ENCODE peak calls at places on chromosomes 6 and 20, in five cellular contexts. W, E, P, J and K are unnamed samples.
A peak's percentile ranks its signal among the peaks of the same experiment; 100 is the strongest.

GRCh38 chr6:2768696-2769095 is 3.5 kb downstream of the WRNIP1 start:
- DNase-seq in J (no peak), P (no peak), E (no peak), W (no peak), K (no peak)

GRCh38 chr20:59807909-59808728 is 125.3 kb downstream of the SYCP2 start:
- DNase-seq in E (no peak), P (no peak), J (peak; percentile 7), W (no peak), K (no peak)

GRCh38 chr6:141403827-141404226 is 728.9 kb upstream of the GJE1 start:
- DNase-seq in J (no peak), E (no peak), W (no peak), P (no peak), K (no peak)

GRCh38 chr6:131061771-131062160 is 1.3 kb downstream of the EPB41L2 start:
- DNase-seq in E (no peak), P (no peak), W (no peak), J (no peak), K (no peak)

GRCh38 chr20:36925234-36925633 is 26.3 kb downstream of the SAMHD1 start:
- DNase-seq in J (no peak), P (no peak), E (no peak), W (no peak), K (no peak)

GRCh38 chr6:2959909-2960719 is 11.3 kb downstream of the SERPINB6 start:
- DNase-seq in P (no peak), W (no peak), E (peak; percentile 87), J (no peak), K (no peak)

GRCh38 chr6:9405369-9405768 is 970.0 kb upstream of the SLC35B3 start:
- DNase-seq in E (peak; percentile 93), P (no peak), J (no peak), W (peak; percentile 7), K (no peak)

GRCh38 chr6:166612471-166612881 is 14.6 kb downstream of the RPS6KA2 start:
- DNase-seq in W (no peak), E (no peak), J (peak; percentile 32), P (peak; percentile 34), K (no peak)

GRCh38 chr20:63567382-63568169 is 6.5 kb downstream of the HELZ2 start:
- DNase-seq in J (no peak), E (no peak), P (no peak), W (no peak), K (peak; percentile 88)

GRCh38 chr6:46781478-46782378 is 11.5 kb upstream of the MEP1A start:
- DNase-seq in W (peak; percentile 6), P (peak; percentile 63), E (peak; percentile 49), J (peak; percentile 24), K (no peak)

GRCh38 chr6:79731471-79731870 is 100.3 kb downstream of the SH3BGRL2 start:
- DNase-seq in W (no peak), E (no peak), J (no peak), P (no peak), K (no peak)

GRCh38 chr6:142845624-142846458 is 99.1 kb downstream of the HIVEP2 start:
- DNase-seq in P (peak; percentile 92), E (peak; percentile 86), J (peak; percentile 79), W (no peak), K (peak; percentile 83)

GRCh38 chr20:38985603-38986170 is 23.5 kb downstream of the DHX35 start:
- DNase-seq in W (no peak), E (peak; percentile 92), P (no peak), J (no peak), K (no peak)

GRCh38 chr20:64188682-64189529 is 24.7 kb downstream of the MYT1 start:
- DNase-seq in W (peak; percentile 65), E (peak; percentile 43), J (no peak), P (no peak), K (no peak)

GRCh38 chr6:82396964-82397761 is 33.5 kb downstream of the TPBG start:
- DNase-seq in J (no peak), W (peak; percentile 17), P (no peak), E (peak; percentile 98), K (no peak)

GRCh38 chr20:3218307-3218988 is 9.2 kb downstream of the ITPA start:
- DNase-seq in P (peak; percentile 48), W (peak; percentile 89), J (no peak), E (no peak), K (peak; percentile 66)

GRCh38 chr20:3174442-3175263 is 1.3 kb upstream of the LZTS3 start:
- DNase-seq in E (no peak), J (no peak), W (no peak), P (no peak), K (no peak)

GRCh38 chr6:161199845-161200244 is 74.0 kb downstream of the AGPAT4 start:
- DNase-seq in E (no peak), W (no peak), J (no peak), P (no peak), K (no peak)

GRCh38 chr6:129351807-129352206 is 358.2 kb downstream of the ARHGAP18 start:
- DNase-seq in W (no peak), E (no peak), J (no peak), P (no peak), K (no peak)

GRCh38 chr6:105757512-105758200 is 328.5 kb upstream of the PRDM1 start:
- DNase-seq in J (no peak), E (no peak), W (no peak), P (no peak), K (no peak)

GRCh38 chr6:101741474-101742171 is 348.1 kb downstream of the GRIK2 start:
- DNase-seq in E (peak; percentile 2), P (no peak), W (no peak), J (no peak), K (no peak)

GRCh38 chr6:41747256-41748101 is at the start of gene PGC:
- DNase-seq in P (no peak), W (no peak), E (no peak), J (no peak), K (no peak)

GRCh38 chr6:37676071-37676470 is 21.6 kb downstream of the MDGA1 start:
- DNase-seq in E (no peak), J (no peak), P (no peak), W (no peak), K (no peak)

GRCh38 chr6:37678078-37678846 is 19.4 kb downstream of the MDGA1 start:
- DNase-seq in P (no peak), W (no peak), E (no peak), J (no peak), K (no peak)

GRCh38 chr6:37684801-37685200 is 12.9 kb downstream of the MDGA1 start:
- DNase-seq in J (no peak), E (no peak), W (no peak), P (no peak), K (no peak)

GRCh38 chr6:37679539-37680476 is 17.9 kb downstream of the MDGA1 start:
- DNase-seq in P (no peak), E (no peak), J (no peak), W (no peak), K (no peak)

DNA sequence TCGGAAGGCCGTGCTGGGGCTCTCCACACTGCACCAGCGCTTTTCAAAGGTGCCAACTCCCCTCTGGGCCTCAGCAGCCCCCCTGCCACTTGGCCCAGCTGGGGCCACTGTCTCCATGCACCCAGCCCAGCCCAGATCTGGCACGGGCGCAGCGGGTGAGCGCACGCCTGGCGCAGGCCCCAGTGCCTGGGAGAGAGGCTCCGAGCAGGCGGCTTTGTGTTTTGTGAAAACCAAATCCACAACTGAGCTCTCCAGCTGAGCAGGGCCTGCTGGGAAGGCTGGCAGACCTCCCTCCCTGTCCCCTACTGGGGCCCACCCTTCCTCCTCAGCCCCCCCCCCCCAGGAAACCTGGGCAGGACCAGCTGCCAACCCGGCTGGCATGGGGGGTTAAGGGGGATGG is 17.0 kb downstream of the MDGA1 start:
- DNase-seq in J (no peak), E (no peak), W (no peak), P (no peak), K (peak; percentile 76)
- H3K27ac ChIP-seq in J (no peak overlapping the region), E (no peak overlapping the region), W (no peak overlapping the region), P (no peak overlapping the region), K (no peak overlapping the region)

DNA sequence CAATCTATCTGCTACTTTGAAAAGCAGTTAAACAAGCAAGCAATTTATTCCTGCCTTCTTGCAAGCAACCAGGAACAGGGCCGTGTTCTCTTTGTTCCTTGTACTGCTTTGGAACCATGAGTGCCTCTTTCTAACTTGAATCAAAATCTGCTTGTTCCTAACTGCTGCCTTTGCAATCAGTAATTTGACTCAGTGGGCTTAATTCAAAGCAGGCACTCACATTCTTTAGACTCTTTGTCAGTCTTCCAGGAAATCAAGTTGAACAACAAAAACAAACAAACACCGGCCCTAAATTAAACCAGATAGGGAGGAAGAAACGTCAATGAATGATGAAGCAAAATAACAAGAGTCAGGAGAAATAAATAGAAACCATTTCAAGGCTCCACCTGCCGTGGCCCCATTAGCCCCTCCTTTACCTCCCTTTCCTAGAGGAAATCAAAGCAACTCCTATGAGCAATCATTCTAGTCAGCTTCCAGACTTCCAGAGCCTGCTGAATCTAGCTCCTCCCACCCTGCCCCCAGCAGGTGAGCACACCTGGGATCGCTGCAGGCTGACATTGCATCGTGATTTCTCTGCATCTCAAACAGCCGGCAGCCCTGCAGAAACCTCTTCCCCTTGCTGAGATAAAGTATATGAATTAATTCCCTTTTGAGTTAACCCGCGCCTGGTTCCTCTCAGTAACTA is 582.2 kb upstream of the FLRT3 start:
- DNase-seq in J (no peak), E (no peak), P (no peak), W (no peak), K (no peak)
- H3K4me3 ChIP-seq in J (no peak overlapping the region), E (no peak overlapping the region), P (no peak overlapping the region), W (no peak overlapping the region), K (no peak overlapping the region)

DNA sequence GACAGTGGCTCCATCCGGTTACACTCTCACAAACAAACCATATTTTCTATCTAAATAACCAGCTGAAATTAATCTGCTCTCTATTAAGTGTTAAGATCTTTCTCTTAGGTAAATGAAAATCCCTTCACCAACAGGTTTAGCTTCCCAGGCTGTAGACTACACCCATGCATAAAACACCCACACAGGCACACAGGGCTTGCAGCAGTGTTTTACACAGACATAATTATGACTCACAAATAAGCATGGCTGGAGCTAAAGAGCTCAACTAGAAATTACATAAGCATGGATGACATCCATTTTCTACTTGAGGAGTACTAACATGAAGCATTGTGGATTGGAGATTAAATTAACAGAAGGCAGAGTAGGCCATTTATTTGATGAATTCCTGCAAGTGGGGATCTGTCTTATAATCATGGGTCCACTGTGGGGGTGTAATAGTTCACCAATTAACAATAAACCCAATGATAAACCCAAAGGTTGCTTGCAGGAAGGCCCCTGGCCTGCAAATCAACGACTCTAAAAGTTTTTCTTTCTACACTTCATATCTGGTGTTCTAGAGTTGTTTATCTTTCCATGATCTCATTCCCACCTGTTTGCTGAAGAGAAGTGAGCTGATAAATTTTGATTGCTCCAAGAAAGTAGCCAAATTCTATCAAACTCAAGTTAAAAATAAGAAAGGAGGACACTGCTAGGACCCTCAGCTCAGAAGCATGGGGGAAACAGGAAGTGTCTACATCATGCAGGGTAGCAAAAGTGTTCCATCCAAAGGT is 33.8 kb upstream of the E2F3 start:
- DNase-seq in E (peak; percentile 34), P (no peak), W (no peak), J (no peak), K (no peak)
- H3K4me1 ChIP-seq in E (no peaks in the 10 kb centered on the region), P (no peaks in the 10 kb centered on the region), W (no peaks in the 10 kb centered on the region), J (no peaks in the 10 kb centered on the region), K (no peaks in the 10 kb centered on the region)

GRCh38 chr20:58011106-58011946 is 217.1 kb downstream of the ANKRD60 start:
- DNase-seq in J (peak; percentile 12), W (no peak), P (no peak), E (no peak), K (peak; percentile 69)

GRCh38 chr20:58008866-58009265 is 219.6 kb downstream of the ANKRD60 start:
- DNase-seq in P (no peak), W (no peak), E (no peak), J (peak; percentile 74), K (no peak)

GRCh38 chr20:58008413-58008812 is 220.0 kb downstream of the ANKRD60 start:
- DNase-seq in P (no peak), J (no peak), E (no peak), W (no peak), K (peak; percentile 64)

GRCh38 chr20:58010666-58011065 is 217.8 kb downstream of the ANKRD60 start:
- DNase-seq in E (no peak), W (no peak), P (no peak), J (no peak), K (no peak)

GRCh38 chr20:58010186-58010585 is 218.3 kb downstream of the ANKRD60 start:
- DNase-seq in W (no peak), P (no peak), E (no peak), J (no peak), K (peak; percentile 24)
- H3K27ac ChIP-seq in W (peak overlapping the region; percentile 93), P (no peak overlapping the region), E (no peak overlapping the region), J (no peak overlapping the region), K (no peak overlapping the region)